ENCODE peak calls at places on chromosome 3, in ten cellular contexts. I is astrocyte, K is AG04449, D is WERI-Rb-1, P is HFF-Myc, Y is upper lobe of right lung, R is right lobe of liver, C is uterus, W is omental fat pad, M is GM13977. S is an unnamed sample.

GRCh38 chr3:107024481-107025153 is 352.6 kb upstream of the CCDC54 start:
- DNase-seq in I (no peak), K (no peak), D (no peak), P (peak), Y (no peak), R (no peak), C (no peak), W (no peak), M (no peak), S (no peak)

GRCh38 chr3:29128004-29128403 is 152.9 kb upstream of the RBMS3 start:
- DNase-seq in I (peak), K (no peak), D (no peak), P (no peak), Y (no peak), R (no peak), C (no peak), W (no peak), M (no peak), S (no peak)

GRCh38 chr3:193831495-193832455 is 238.8 kb downstream of the OPA1 start:
- DNase-seq in I (peak), K (no peak), D (no peak), P (no peak), Y (no peak), R (no peak), C (no peak), W (no peak), M (peak), S (no peak)

GRCh38 chr3:36461588-36461987 is 81.3 kb downstream of the STAC start:
- DNase-seq in I (peak), K (peak), D (no peak), P (no peak), Y (no peak), R (no peak), C (no peak), W (no peak), M (no peak), S (no peak)

GRCh38 chr3:153973722-153974121 is 147.5 kb upstream of the ARHGEF26 start:
- DNase-seq in I (no peak), K (no peak), D (no peak), P (no peak), Y (no peak), R (no peak), C (no peak), W (no peak), M (no peak), S (no peak)

GRCh38 chr3:33035596-33035995 is 61.4 kb downstream of the GLB1 start:
- DNase-seq in I (peak), K (peak), D (no peak), P (peak), Y (no peak), R (no peak), C (no peak), W (no peak), M (no peak), S (no peak)

GRCh38 chr3:127847236-127847720 is 25.0 kb upstream of the MGLL start:
- DNase-seq in I (no peak), K (no peak), D (no peak), P (no peak), Y (no peak), R (no peak), C (no peak), W (no peak), M (no peak), S (no peak)

GRCh38 chr3:184241447-184242296 is 7.1 kb downstream of the ALG3 start:
- DNase-seq in I (no peak), K (no peak), D (peak), P (no peak), Y (peak), R (peak), C (no peak), W (no peak), M (peak), S (no peak)

GRCh38 chr3:126319701-126320295 is 37.4 kb downstream of the KLF15 start:
- DNase-seq in I (no peak), K (no peak), D (no peak), P (no peak), Y (no peak), R (no peak), C (no peak), W (no peak), M (no peak), S (no peak)

GRCh38 chr3:108125550-108126071 is 34.8 kb upstream of the CD47 start:
- DNase-seq in I (no peak), K (no peak), D (no peak), P (no peak), Y (no peak), R (no peak), C (no peak), W (no peak), M (no peak), S (no peak)

GRCh38 chr3:122307288-122307687 is 17.8 kb upstream of the CSTA start:
- DNase-seq in I (no peak), K (no peak), D (no peak), P (no peak), Y (no peak), R (no peak), C (no peak), W (no peak), M (no peak), S (no peak)

GRCh38 chr3:129027544-129027880 is 26.4 kb downstream of the EFCC1 start:
- DNase-seq in I (no peak), K (no peak), D (no peak), P (no peak), Y (no peak), R (no peak), C (no peak), W (no peak), M (no peak), S (no peak)

GRCh38 chr3:188270423-188270972 is 116.5 kb downstream of the LPP start:
- DNase-seq in I (peak), K (peak), D (no peak), P (peak), Y (no peak), R (no peak), C (peak), W (no peak), M (no peak), S (no peak)

GRCh38 chr3:73815966-73816365 is 191.2 kb upstream of the PDZRN3 start:
- DNase-seq in I (no peak), K (no peak), D (no peak), P (no peak), Y (no peak), R (no peak), C (no peak), W (no peak), M (no peak), S (no peak)

GRCh38 chr3:126284258-126284904 is 72.8 kb downstream of the KLF15 start:
- DNase-seq in I (peak), K (no peak), D (no peak), P (no peak), Y (no peak), R (no peak), C (no peak), W (no peak), M (no peak), S (no peak)

GRCh38 chr3:159964166-159964973 is 24.3 kb upstream of the IL12A start:
- DNase-seq in I (peak), K (peak), D (no peak), P (no peak), Y (no peak), R (no peak), C (no peak), W (no peak), M (peak), S (no peak)

GRCh38 chr3:195809796-195810454 is 1.8 kb downstream of the MUC4 start:
- DNase-seq in I (peak), K (no peak), D (no peak), P (no peak), Y (no peak), R (no peak), C (no peak), W (no peak), M (no peak), S (no peak)

GRCh38 chr3:54859204-54859603 is 68.7 kb downstream of the LRTM1 start:
- DNase-seq in I (peak), K (no peak), D (no peak), P (peak), Y (no peak), R (no peak), C (no peak), W (no peak), M (no peak), S (no peak)

GRCh38 chr3:23710555-23710954 is 95.2 kb upstream of the UBE2E1 start:
- DNase-seq in I (peak), K (peak), D (no peak), P (peak), Y (no peak), R (no peak), C (peak), W (no peak), M (no peak), S (no peak)

GRCh38 chr3:172194702-172195392 is 155.5 kb downstream of the FNDC3B start:
- DNase-seq in I (peak), K (no peak), D (no peak), P (no peak), Y (no peak), R (no peak), C (no peak), W (no peak), M (no peak), S (no peak)

GRCh38 chr3:141330718-141331369 is 37.5 kb upstream of the ZBTB38 start:
- DNase-seq in I (no peak), K (no peak), D (no peak), P (no peak), Y (no peak), R (no peak), C (no peak), W (no peak), M (no peak), S (no peak)

GRCh38 chr3:71987089-71987735 is 202.3 kb upstream of the PROK2 start:
- DNase-seq in I (no peak), K (no peak), D (peak), P (no peak), Y (no peak), R (no peak), C (no peak), W (no peak), M (no peak), S (no peak)

GRCh38 chr3:153026026-153026425 is 136.0 kb upstream of the RAP2B start:
- DNase-seq in I (peak), K (no peak), D (no peak), P (peak), Y (no peak), R (no peak), C (no peak), W (no peak), M (peak), S (no peak)

GRCh38 chr3:10554236-10554611 is 48.8 kb upstream of the ATP2B2 start:
- DNase-seq in I (no peak), K (no peak), D (no peak), P (no peak), Y (no peak), R (no peak), C (no peak), W (no peak), M (no peak), S (no peak)

GRCh38 chr3:134315286-134316106 is 58.8 kb downstream of the AMOTL2 start:
- DNase-seq in I (peak), K (no peak), D (no peak), P (no peak), Y (no peak), R (peak), C (peak), W (no peak), M (no peak), S (no peak)

GRCh38 chr3:12477256-12477655 is 7.0 kb upstream of the TSEN2 start:
- DNase-seq in I (no peak), K (no peak), D (no peak), P (no peak), Y (no peak), R (no peak), C (no peak), W (no peak), M (no peak), S (no peak)

GRCh38 chr3:18679226-18679625 is 254.1 kb upstream of the SATB1 start:
- DNase-seq in I (no peak), K (no peak), D (no peak), P (no peak), Y (no peak), R (no peak), C (no peak), W (no peak), M (no peak), S (no peak)

GRCh38 chr3:69665026-69665739 is 74.1 kb upstream of the MITF start:
- DNase-seq in I (peak), K (no peak), D (peak), P (no peak), Y (no peak), R (no peak), C (no peak), W (no peak), M (no peak), S (no peak)

GRCh38 chr3:38281895-38282686 is at the start of gene SLC22A14:
- DNase-seq in I (no peak), K (no peak), D (peak), P (no peak), Y (no peak), R (no peak), C (no peak), W (no peak), M (peak), S (no peak)

GRCh38 chr3:63323766-63324165 is 45.7 kb downstream of the SYNPR start:
- DNase-seq in I (no peak), K (no peak), D (no peak), P (no peak), Y (no peak), R (no peak), C (no peak), W (no peak), M (no peak), S (no peak)

GRCh38 chr3:145911016-145911415 is 250.0 kb downstream of the PLOD2 start:
- DNase-seq in I (peak), K (no peak), D (no peak), P (no peak), Y (no peak), R (no peak), C (no peak), W (no peak), M (no peak), S (no peak)

GRCh38 chr3:52847241-52847640 is 12.4 kb upstream of the MUSTN1 start:
- DNase-seq in I (no peak), K (no peak), D (no peak), P (no peak), Y (no peak), R (no peak), C (no peak), W (no peak), M (no peak), S (no peak)

GRCh38 chr3:118729546-118729945 is 305.1 kb downstream of the IGSF11 start:
- DNase-seq in I (no peak), K (no peak), D (no peak), P (no peak), Y (no peak), R (no peak), C (no peak), W (no peak), M (no peak), S (no peak)
- TF ChIP-seq CTCF in I (no peak), K (no peak), D (no peak), P (no peak), Y (no peak), R (no peak), C (no peak), W (no peak), M (no peak), S (no peak)

DNA sequence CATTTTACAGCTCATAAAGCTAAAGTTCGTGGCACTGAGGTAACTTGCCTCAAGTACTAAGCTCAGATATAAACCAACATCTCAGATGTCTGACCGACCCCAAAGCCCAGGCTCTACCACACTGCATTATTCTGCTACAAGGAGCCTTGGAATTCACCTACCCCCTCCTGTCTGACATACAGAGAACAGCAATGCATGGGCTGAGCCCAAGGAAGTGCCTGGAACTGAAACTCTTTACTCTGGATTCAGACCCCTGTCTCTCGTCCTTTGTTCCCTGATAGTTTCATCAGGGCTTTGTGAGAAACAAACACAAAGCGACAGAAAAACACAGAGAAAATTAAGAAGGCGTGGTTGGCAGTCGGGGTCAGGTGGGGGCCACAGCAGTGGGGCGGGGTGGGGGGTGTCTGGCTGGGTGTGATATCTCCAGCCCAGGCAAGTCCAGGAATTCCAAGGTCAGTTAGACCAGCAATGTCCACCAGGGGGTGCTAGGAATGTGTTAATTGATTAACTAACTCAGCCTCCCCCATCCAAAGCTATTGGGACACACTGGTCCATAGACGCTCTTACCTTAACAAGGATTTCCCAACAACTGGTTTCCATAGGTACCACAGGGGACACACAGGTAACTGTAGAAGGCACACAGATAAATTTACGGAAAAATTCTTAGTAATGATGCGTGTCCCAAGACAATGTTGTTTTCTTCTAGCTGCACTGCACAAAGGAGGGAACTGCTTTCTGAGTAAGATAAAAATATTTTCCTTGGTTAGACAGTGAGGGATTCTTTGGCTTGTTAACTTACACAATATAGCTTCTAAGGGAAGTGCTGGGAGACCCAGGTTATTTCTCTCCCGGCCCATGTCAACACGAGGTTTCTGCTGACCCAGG is 18.8 kb upstream of the SSUH2 start:
- DNase-seq in I (peak), K (no peak), D (peak), P (peak), Y (no peak), R (peak), C (no peak), W (peak), M (peak), S (peak)
- TF ChIP-seq CTCF in I (peak), K (peak), D (peak), P (peak), Y (peak), R (peak), C (peak), W (no peak), M (peak), S (peak)

GRCh38 chr3:66220602-66221377 is at the start of gene SLC25A26:
- DNase-seq in I (peak), K (peak), D (peak), P (peak), Y (peak), R (peak), C (peak), W (peak), M (peak), S (peak)
- TF ChIP-seq CTCF in I (no peak), K (no peak), D (no peak), P (no peak), Y (no peak), R (no peak), C (no peak), W (no peak), M (no peak), S (no peak)

DNA sequence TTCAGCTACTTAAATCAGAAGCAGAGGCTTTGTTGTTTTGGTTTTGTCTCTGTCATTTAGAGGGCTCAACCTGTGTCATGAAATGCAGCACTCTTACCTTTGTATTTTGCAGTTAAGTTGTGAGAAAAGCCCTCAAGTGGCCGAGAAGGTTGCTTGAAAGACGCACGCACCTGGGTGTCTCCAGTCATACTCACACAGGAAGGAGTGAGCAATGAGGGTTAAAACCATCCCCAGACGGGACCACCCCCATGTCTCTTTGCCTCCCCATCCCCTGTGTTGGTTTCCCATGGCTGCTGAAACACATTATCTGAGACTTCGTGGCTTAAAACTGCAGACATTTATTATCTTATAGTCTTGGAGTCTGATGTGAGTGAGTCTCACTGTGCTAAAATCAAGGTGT is 376.1 kb upstream of the CFAP20DC start:
- DNase-seq in I (no peak), K (no peak), D (no peak), P (no peak), Y (no peak), R (no peak), C (no peak), W (no peak), M (peak), S (no peak)
- TF ChIP-seq CTCF in I (no peak), K (no peak), D (no peak), P (no peak), Y (no peak), R (no peak), C (no peak), W (no peak), M (no peak), S (no peak)

GRCh38 chr3:99870712-99871111 is 53.0 kb downstream of the CMSS1 start:
- DNase-seq in I (no peak), K (no peak), D (no peak), P (no peak), Y (no peak), R (no peak), C (no peak), W (no peak), M (no peak), S (no peak)
- TF ChIP-seq CTCF in I (no peak), K (no peak), D (no peak), P (no peak), Y (no peak), R (no peak), C (no peak), W (no peak), M (no peak), S (no peak)

GRCh38 chr3:171168551-171168950 is 142.0 kb upstream of the SLC2A2 start:
- DNase-seq in I (no peak), K (no peak), D (no peak), P (no peak), Y (no peak), R (no peak), C (no peak), W (no peak), M (no peak), S (no peak)
- TF ChIP-seq CTCF in I (no peak), K (no peak), D (no peak), P (no peak), Y (no peak), R (no peak), C (no peak), W (no peak), M (no peak), S (no peak)

GRCh38 chr3:50204052-50204803 is 843 bp upstream of the SLC38A3 start:
- DNase-seq in I (no peak), K (no peak), D (peak), P (no peak), Y (no peak), R (peak), C (no peak), W (no peak), M (no peak), S (no peak)

GRCh38 chr3:50204804-50205718 is at the start of gene SLC38A3:
- DNase-seq in I (no peak), K (no peak), D (peak), P (no peak), Y (no peak), R (peak), C (no peak), W (no peak), M (no peak), S (no peak)

GRCh38 chr3:50202353-50203112 is 2.5 kb upstream of the SLC38A3 start:
- DNase-seq in I (no peak), K (no peak), D (peak), P (no peak), Y (no peak), R (no peak), C (no peak), W (no peak), M (no peak), S (no peak)

GRCh38 chr3:50201573-50202315 is 3.3 kb upstream of the SLC38A3 start:
- DNase-seq in I (no peak), K (no peak), D (peak), P (no peak), Y (no peak), R (peak), C (no peak), W (no peak), M (no peak), S (no peak)

DNA sequence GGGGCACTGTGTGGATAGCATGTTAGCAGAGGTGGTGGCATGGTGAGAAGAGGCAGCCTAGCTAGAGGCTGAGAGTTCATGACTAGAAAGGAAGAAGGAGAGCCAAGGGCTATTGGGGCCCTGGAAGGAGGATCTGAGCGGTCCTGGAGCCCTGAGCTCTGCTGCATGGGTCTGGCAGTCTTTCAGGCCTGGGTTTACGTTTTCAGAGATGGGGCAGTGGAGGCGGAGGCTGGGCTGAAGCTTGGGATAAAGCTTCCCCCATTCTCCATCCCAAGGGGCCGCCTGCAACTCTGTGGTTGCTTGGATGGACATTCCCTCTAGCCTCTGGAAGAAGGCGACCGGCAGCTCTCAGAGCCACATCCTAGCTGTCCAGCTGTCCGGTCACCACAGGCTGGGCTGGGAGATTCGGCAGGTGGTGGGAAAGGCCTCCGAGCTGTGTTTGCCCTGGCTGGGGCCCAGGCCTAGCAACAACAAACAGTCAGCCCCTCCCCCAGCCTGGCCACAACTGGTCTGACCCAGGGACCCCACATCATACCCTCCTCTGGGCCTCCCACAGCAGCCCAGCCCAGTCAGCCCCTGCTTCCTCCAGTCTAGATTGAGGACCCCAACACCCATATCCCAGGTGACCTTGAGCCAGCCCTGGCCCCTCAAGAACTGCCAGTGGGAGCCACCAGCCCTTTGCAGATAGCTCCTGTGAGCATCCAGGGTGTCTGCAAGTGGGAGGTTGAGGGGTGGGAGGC is 1.8 kb upstream of the SLC38A3 start:
- DNase-seq in I (no peak), K (no peak), D (peak), P (no peak), Y (no peak), R (peak), C (no peak), W (no peak), M (no peak), S (no peak)
- TF ChIP-seq CTCF in I (no peak), K (no peak), D (no peak), P (no peak), Y (no peak), R (no peak), C (no peak), W (no peak), M (no peak), S (no peak)